ENCODE peak calls at places on chromosomes 3 and 15, in ten cellular contexts. D, T, J, G, F, I, X, K, A and N are unnamed samples.

GRCh38 chr3:38266810-38267209 is 1.2 kb downstream of the SLC22A13 start:
- DNase-seq in D (no peak), T (no peak), J (no peak), G (no peak), F (no peak), I (no peak), X (no peak), K (no peak), A (no peak), N (no peak)

GRCh38 chr3:44318929-44319328 is 19.6 kb upstream of the TCAIM start:
- DNase-seq in D (no peak), T (no peak), J (no peak), G (no peak), F (peak), I (peak), X (no peak), K (no peak), A (no peak), N (no peak)

GRCh38 chr15:52798529-52799101 is 8.5 kb upstream of the ONECUT1 start:
- DNase-seq in D (no peak), T (no peak), J (no peak), G (no peak), F (no peak), I (no peak), X (no peak), K (no peak), A (no peak), N (no peak)

GRCh38 chr3:150235799-150236198 is 172.3 kb upstream of the TSC22D2 start:
- DNase-seq in D (peak), T (no peak), J (no peak), G (peak), F (no peak), I (peak), X (no peak), K (no peak), A (no peak), N (no peak)

GRCh38 chr3:149654188-149654601 is 3.6 kb downstream of the WWTR1 start:
- DNase-seq in D (peak), T (no peak), J (no peak), G (no peak), F (no peak), I (peak), X (no peak), K (no peak), A (peak), N (no peak)

GRCh38 chr3:142657033-142657432 is 60.8 kb downstream of the PLS1 start:
- DNase-seq in D (no peak), T (no peak), J (peak), G (no peak), F (no peak), I (no peak), X (no peak), K (no peak), A (no peak), N (no peak)

GRCh38 chr3:130967281-130967680 is 59.3 kb downstream of the ASTE1 start:
- DNase-seq in D (no peak), T (no peak), J (no peak), G (no peak), F (no peak), I (no peak), X (no peak), K (no peak), A (no peak), N (no peak)

GRCh38 chr3:71599416-71599815 is 15.9 kb upstream of the FOXP1 start:
- DNase-seq in D (peak), T (no peak), J (no peak), G (no peak), F (no peak), I (no peak), X (no peak), K (no peak), A (no peak), N (no peak)

GRCh38 chr3:32685604-32686185 is 707 bp downstream of the CNOT10 start:
- DNase-seq in D (peak), T (no peak), J (no peak), G (no peak), F (peak), I (peak), X (no peak), K (peak), A (peak), N (no peak)

GRCh38 chr3:31823184-31823583 is 157.9 kb downstream of the OSBPL10 start:
- DNase-seq in D (no peak), T (no peak), J (no peak), G (no peak), F (no peak), I (no peak), X (no peak), K (no peak), A (peak), N (no peak)

GRCh38 chr3:12708584-12709192 is 44.8 kb upstream of the RAF1 start:
- DNase-seq in D (peak), T (no peak), J (no peak), G (peak), F (no peak), I (peak), X (no peak), K (no peak), A (no peak), N (no peak)

GRCh38 chr15:87846746-87847145 is 409.8 kb downstream of the NTRK3 start:
- DNase-seq in D (peak), T (no peak), J (no peak), G (no peak), F (no peak), I (no peak), X (no peak), K (no peak), A (no peak), N (no peak)

GRCh38 chr15:68542771-68543544 is 35.8 kb upstream of the CORO2B start:
- DNase-seq in D (peak), T (peak), J (no peak), G (peak), F (no peak), I (peak), X (no peak), K (no peak), A (no peak), N (no peak)

GRCh38 chr15:38401716-38402115 is 52.2 kb upstream of the FAM98B start:
- DNase-seq in D (peak), T (no peak), J (no peak), G (no peak), F (no peak), I (peak), X (no peak), K (no peak), A (no peak), N (no peak)

GRCh38 chr3:197542741-197543454 is 12.9 kb downstream of the BDH1 start:
- DNase-seq in D (no peak), T (peak), J (no peak), G (no peak), F (peak), I (no peak), X (no peak), K (no peak), A (no peak), N (no peak)

GRCh38 chr3:189300345-189300744 is 128.6 kb downstream of the TPRG1 start:
- DNase-seq in D (no peak), T (no peak), J (no peak), G (no peak), F (no peak), I (no peak), X (no peak), K (no peak), A (no peak), N (no peak)

GRCh38 chr3:15726043-15726442 is 71.7 kb downstream of the ANKRD28 start:
- DNase-seq in D (no peak), T (no peak), J (no peak), G (no peak), F (no peak), I (peak), X (no peak), K (no peak), A (no peak), N (no peak)

GRCh38 chr3:94069242-94069813 is 6.5 kb downstream of the NSUN3 start:
- DNase-seq in D (peak), T (no peak), J (peak), G (no peak), F (peak), I (peak), X (no peak), K (peak), A (no peak), N (no peak)

GRCh38 chr15:70795311-70795665 is 31.9 kb upstream of the UACA start:
- DNase-seq in D (peak), T (no peak), J (no peak), G (peak), F (no peak), I (peak), X (no peak), K (peak), A (no peak), N (no peak)

GRCh38 chr3:53570709-53571108 is 76.3 kb downstream of the CACNA1D start:
- DNase-seq in D (no peak), T (no peak), J (no peak), G (no peak), F (no peak), I (peak), X (no peak), K (peak), A (peak), N (no peak)

GRCh38 chr15:42121021-42121420 is 26.7 kb upstream of the PLA2G4D start:
- DNase-seq in D (no peak), T (no peak), J (no peak), G (no peak), F (no peak), I (no peak), X (no peak), K (no peak), A (no peak), N (no peak)

GRCh38 chr15:38768970-38769369 is 204.4 kb upstream of the RASGRP1 start:
- DNase-seq in D (peak), T (no peak), J (no peak), G (no peak), F (no peak), I (peak), X (no peak), K (peak), A (no peak), N (no peak)

GRCh38 chr3:5304789-5305680 is 117.5 kb downstream of the EDEM1 start:
- DNase-seq in D (peak), T (no peak), J (peak), G (no peak), F (peak), I (peak), X (peak), K (peak), A (peak), N (no peak)

GRCh38 chr3:58249358-58250092 is 11.9 kb downstream of the ABHD6 start:
- DNase-seq in D (peak), T (no peak), J (no peak), G (no peak), F (no peak), I (no peak), X (no peak), K (peak), A (no peak), N (no peak)

GRCh38 chr3:150699068-150699635 is 4.6 kb downstream of the ERICH6 start:
- DNase-seq in D (peak), T (no peak), J (no peak), G (no peak), F (no peak), I (peak), X (no peak), K (peak), A (no peak), N (no peak)

GRCh38 chr15:63186065-63186464 is 3.3 kb upstream of the RAB8B start:
- DNase-seq in D (peak), T (no peak), J (no peak), G (no peak), F (no peak), I (peak), X (no peak), K (no peak), A (peak), N (no peak)

GRCh38 chr15:36498401-36498800 is 81.0 kb upstream of the CDIN1 start:
- DNase-seq in D (peak), T (no peak), J (no peak), G (no peak), F (no peak), I (no peak), X (no peak), K (no peak), A (no peak), N (no peak)

GRCh38 chr3:149771652-149772271 is 19.5 kb upstream of the COMMD2 start:
- DNase-seq in D (peak), T (peak), J (peak), G (no peak), F (peak), I (peak), X (peak), K (peak), A (peak), N (peak)

GRCh38 chr3:171282041-171282440 is 178.2 kb downstream of the TNIK start:
- DNase-seq in D (peak), T (peak), J (no peak), G (no peak), F (no peak), I (no peak), X (no peak), K (no peak), A (no peak), N (no peak)

GRCh38 chr3:44355634-44356033 is 17.1 kb downstream of the TCAIM start:
- DNase-seq in D (peak), T (no peak), J (peak), G (peak), F (peak), I (peak), X (no peak), K (no peak), A (no peak), N (no peak)

GRCh38 chr15:86863226-86863915 is 783.7 kb downstream of the AGBL1 start:
- DNase-seq in D (peak), T (no peak), J (no peak), G (no peak), F (no peak), I (peak), X (no peak), K (no peak), A (peak), N (no peak)

GRCh38 chr3:184428561-184429175 is 48.8 kb downstream of the CHRD start:
- DNase-seq in D (no peak), T (no peak), J (no peak), G (peak), F (no peak), I (no peak), X (no peak), K (no peak), A (no peak), N (no peak)

GRCh38 chr3:140251678-140252077 is 316.7 kb downstream of the CLSTN2 start:
- DNase-seq in D (no peak), T (no peak), J (no peak), G (no peak), F (no peak), I (no peak), X (no peak), K (no peak), A (no peak), N (no peak)

GRCh38 chr3:122390665-122391064 is 6.7 kb downstream of the FAM162A start:
- DNase-seq in D (peak), T (no peak), J (no peak), G (no peak), F (no peak), I (no peak), X (no peak), K (no peak), A (no peak), N (no peak)

GRCh38 chr3:195705081-195705991 is 15.4 kb upstream of the MUC20 start:
- DNase-seq in D (no peak), T (no peak), J (no peak), G (no peak), F (no peak), I (no peak), X (no peak), K (no peak), A (no peak), N (no peak)

GRCh38 chr3:148955544-148956346 is 35.6 kb upstream of the GYG1 start:
- DNase-seq in D (peak), T (peak), J (peak), G (peak), F (peak), I (peak), X (no peak), K (peak), A (peak), N (peak)

GRCh38 chr3:134308350-134308891 is 57.8 kb upstream of the RYK start:
- DNase-seq in D (peak), T (peak), J (peak), G (no peak), F (peak), I (peak), X (peak), K (peak), A (peak), N (peak)